ENCODE peak calls at places on chromosomes 4 and X, in five cellular contexts. One of them, this sample, is unnamed.

GRCh38 chr4:20159516-20159915 is 92.2 kb upstream of the SLIT2 start:
- DNase-seq in activated CD4-positive, CD25-positive, alpha-beta regulatory T cell: no peak
- DNase-seq in fibroblast of mammary gland: no peak
- DNase-seq in heart right ventricle: no peak
- DNase-seq in stimulated activated CD4-positive, alpha-beta T cell treated with anti-CD3 and anti-CD28 coated beads, Interleukin-15, amount 100 ng/mL, for 1 hour: no peak
- DNase-seq in this sample: no peak

GRCh38 chr4:48623182-48623780 is 133.2 kb downstream of the ZAR1 start:
- DNase-seq in stimulated activated CD4-positive, alpha-beta T cell treated with anti-CD3 and anti-CD28 coated beads, Interleukin-15, amount 100 ng/mL, for 1 hour: no peak
- DNase-seq in heart right ventricle: no peak
- DNase-seq in activated CD4-positive, CD25-positive, alpha-beta regulatory T cell: no peak
- DNase-seq in fibroblast of mammary gland: no peak
- DNase-seq in this sample: no peak

GRCh38 chr4:27318740-27319139 is 458.1 kb downstream of the STIM2 start:
- DNase-seq in activated CD4-positive, CD25-positive, alpha-beta regulatory T cell: no peak
- DNase-seq in stimulated activated CD4-positive, alpha-beta T cell treated with anti-CD3 and anti-CD28 coated beads, Interleukin-15, amount 100 ng/mL, for 1 hour: no peak
- DNase-seq in heart right ventricle: no peak
- DNase-seq in fibroblast of mammary gland: peak
- DNase-seq in this sample: no peak

GRCh38 chr4:142696334-142697122 is 149.6 kb downstream of the INPP4B start:
- DNase-seq in heart right ventricle: no peak
- DNase-seq in activated CD4-positive, CD25-positive, alpha-beta regulatory T cell: no peak
- DNase-seq in fibroblast of mammary gland: no peak
- DNase-seq in stimulated activated CD4-positive, alpha-beta T cell treated with anti-CD3 and anti-CD28 coated beads, Interleukin-15, amount 100 ng/mL, for 1 hour: no peak
- DNase-seq in this sample: no peak

GRCh38 chrX:54808109-54808604 is 612 bp downstream of the MAGED2 start:
- DNase-seq in stimulated activated CD4-positive, alpha-beta T cell treated with anti-CD3 and anti-CD28 coated beads, Interleukin-15, amount 100 ng/mL, for 1 hour: peak
- DNase-seq in activated CD4-positive, CD25-positive, alpha-beta regulatory T cell: peak
- DNase-seq in fibroblast of mammary gland: peak
- DNase-seq in heart right ventricle: peak
- DNase-seq in this sample: no peak

GRCh38 chr4:24645765-24646550 is 61.6 kb upstream of the DHX15 start:
- DNase-seq in stimulated activated CD4-positive, alpha-beta T cell treated with anti-CD3 and anti-CD28 coated beads, Interleukin-15, amount 100 ng/mL, for 1 hour: no peak
- DNase-seq in activated CD4-positive, CD25-positive, alpha-beta regulatory T cell: no peak
- DNase-seq in heart right ventricle: no peak
- DNase-seq in fibroblast of mammary gland: no peak
- DNase-seq in this sample: no peak

GRCh38 chrX:153438522-153438921 is 7.3 kb downstream of the TREX2 start:
- DNase-seq in stimulated activated CD4-positive, alpha-beta T cell treated with anti-CD3 and anti-CD28 coated beads, Interleukin-15, amount 100 ng/mL, for 1 hour: no peak
- DNase-seq in activated CD4-positive, CD25-positive, alpha-beta regulatory T cell: no peak
- DNase-seq in fibroblast of mammary gland: peak
- DNase-seq in heart right ventricle: no peak
- DNase-seq in this sample: no peak

GRCh38 chr4:174648859-174649258 is 126.6 kb upstream of the HPGD start:
- DNase-seq in heart right ventricle: no peak
- DNase-seq in stimulated activated CD4-positive, alpha-beta T cell treated with anti-CD3 and anti-CD28 coated beads, Interleukin-15, amount 100 ng/mL, for 1 hour: no peak
- DNase-seq in fibroblast of mammary gland: no peak
- DNase-seq in activated CD4-positive, CD25-positive, alpha-beta regulatory T cell: no peak
- DNase-seq in this sample: no peak

GRCh38 chr4:174429701-174430100 is 92.6 kb downstream of the HPGD start:
- DNase-seq in heart right ventricle: no peak
- DNase-seq in activated CD4-positive, CD25-positive, alpha-beta regulatory T cell: no peak
- DNase-seq in stimulated activated CD4-positive, alpha-beta T cell treated with anti-CD3 and anti-CD28 coated beads, Interleukin-15, amount 100 ng/mL, for 1 hour: no peak
- DNase-seq in fibroblast of mammary gland: peak
- DNase-seq in this sample: no peak

GRCh38 chrX:48648299-48648698 is 35.3 kb upstream of the WAS start:
- DNase-seq in stimulated activated CD4-positive, alpha-beta T cell treated with anti-CD3 and anti-CD28 coated beads, Interleukin-15, amount 100 ng/mL, for 1 hour: no peak
- DNase-seq in heart right ventricle: peak
- DNase-seq in activated CD4-positive, CD25-positive, alpha-beta regulatory T cell: no peak
- DNase-seq in fibroblast of mammary gland: peak
- DNase-seq in this sample: peak

GRCh38 chr4:119299221-119300071 is 22.5 kb downstream of the FABP2 start:
- DNase-seq in activated CD4-positive, CD25-positive, alpha-beta regulatory T cell: no peak
- DNase-seq in stimulated activated CD4-positive, alpha-beta T cell treated with anti-CD3 and anti-CD28 coated beads, Interleukin-15, amount 100 ng/mL, for 1 hour: no peak
- DNase-seq in fibroblast of mammary gland: peak
- DNase-seq in heart right ventricle: no peak
- DNase-seq in this sample: peak

GRCh38 chrX:130111220-130111934 is 1.1 kb upstream of the ELF4 start:
- DNase-seq in fibroblast of mammary gland: no peak
- DNase-seq in stimulated activated CD4-positive, alpha-beta T cell treated with anti-CD3 and anti-CD28 coated beads, Interleukin-15, amount 100 ng/mL, for 1 hour: no peak
- DNase-seq in activated CD4-positive, CD25-positive, alpha-beta regulatory T cell: no peak
- DNase-seq in heart right ventricle: peak
- DNase-seq in this sample: no peak

GRCh38 chrX:132214518-132214917 is 4.7 kb downstream of the RAP2C start:
- DNase-seq in stimulated activated CD4-positive, alpha-beta T cell treated with anti-CD3 and anti-CD28 coated beads, Interleukin-15, amount 100 ng/mL, for 1 hour: no peak
- DNase-seq in fibroblast of mammary gland: no peak
- DNase-seq in heart right ventricle: no peak
- DNase-seq in activated CD4-positive, CD25-positive, alpha-beta regulatory T cell: no peak
- DNase-seq in this sample: no peak

GRCh38 chrX:14013074-14013473 is 16.6 kb downstream of the GEMIN8 start:
- DNase-seq in heart right ventricle: no peak
- DNase-seq in fibroblast of mammary gland: peak
- DNase-seq in stimulated activated CD4-positive, alpha-beta T cell treated with anti-CD3 and anti-CD28 coated beads, Interleukin-15, amount 100 ng/mL, for 1 hour: no peak
- DNase-seq in activated CD4-positive, CD25-positive, alpha-beta regulatory T cell: no peak
- DNase-seq in this sample: no peak

GRCh38 chr4:160848489-160848888 is 1315.3 kb downstream of the FSTL5 start:
- DNase-seq in stimulated activated CD4-positive, alpha-beta T cell treated with anti-CD3 and anti-CD28 coated beads, Interleukin-15, amount 100 ng/mL, for 1 hour: no peak
- DNase-seq in activated CD4-positive, CD25-positive, alpha-beta regulatory T cell: no peak
- DNase-seq in fibroblast of mammary gland: no peak
- DNase-seq in heart right ventricle: no peak
- DNase-seq in this sample: no peak

GRCh38 chr4:85370400-85371032 is 104.4 kb upstream of the ARHGAP24 start:
- DNase-seq in stimulated activated CD4-positive, alpha-beta T cell treated with anti-CD3 and anti-CD28 coated beads, Interleukin-15, amount 100 ng/mL, for 1 hour: no peak
- DNase-seq in heart right ventricle: no peak
- DNase-seq in activated CD4-positive, CD25-positive, alpha-beta regulatory T cell: no peak
- DNase-seq in fibroblast of mammary gland: peak
- DNase-seq in this sample: peak

GRCh38 chrX:150038356-150038755 is 100.1 kb upstream of the EOLA2 start:
- DNase-seq in activated CD4-positive, CD25-positive, alpha-beta regulatory T cell: no peak
- DNase-seq in stimulated activated CD4-positive, alpha-beta T cell treated with anti-CD3 and anti-CD28 coated beads, Interleukin-15, amount 100 ng/mL, for 1 hour: no peak
- DNase-seq in fibroblast of mammary gland: no peak
- DNase-seq in heart right ventricle: no peak
- DNase-seq in this sample: no peak